ENCODE peak calls at places on chromosome 14, in seven cellular contexts. M, B, U, L, X, T and C are unnamed samples.

GRCh38 chr14:43175896-43176295 is 1331.2 kb downstream of the FSCB start:
- DNase-seq in M (no peak), B (no peak), U (no peak), L (no peak), X (no peak), T (no peak), C (no peak)

GRCh38 chr14:34085695-34086094 is 134.8 kb upstream of the EGLN3 start:
- DNase-seq in M (no peak), B (no peak), U (no peak), L (no peak), X (no peak), T (no peak), C (no peak)

GRCh38 chr14:92954933-92955332 is 32.0 kb downstream of the CHGA start:
- DNase-seq in M (no peak), B (no peak), U (no peak), L (no peak), X (no peak), T (no peak), C (no peak)

GRCh38 chr14:100611811-100612480 is 24.7 kb upstream of the BEGAIN start:
- DNase-seq in M (no peak), B (peak; percentile 2), U (no peak), L (no peak), X (no peak), T (no peak), C (peak; percentile 6)

GRCh38 chr14:104897286-104898194 is 27.1 kb upstream of the PLD4 start:
- DNase-seq in M (no peak), B (no peak), U (peak; percentile 4), L (no peak), X (no peak), T (peak; percentile 14), C (no peak)

GRCh38 chr14:34013714-34014055 is 62.8 kb upstream of the EGLN3 start:
- DNase-seq in M (no peak), B (no peak), U (no peak), L (no peak), X (no peak), T (no peak), C (no peak)

GRCh38 chr14:51547260-51547659 is 104.5 kb upstream of the FRMD6 start:
- DNase-seq in M (no peak), B (peak; percentile 22), U (peak; percentile 36), L (no peak), X (peak; percentile 100), T (peak; percentile 57), C (no peak)

GRCh38 chr14:54749727-54750126 is 152.9 kb downstream of the GCH1 start:
- DNase-seq in M (no peak), B (no peak), U (no peak), L (no peak), X (no peak), T (no peak), C (no peak)

GRCh38 chr14:95424533-95424932 is 91.9 kb downstream of the SYNE3 start:
- DNase-seq in M (peak; percentile 75), B (no peak), U (no peak), L (no peak), X (peak; percentile 23), T (peak; percentile 43), C (no peak)

GRCh38 chr14:104745431-104745830 is 7.5 kb upstream of the SIVA1 start:
- DNase-seq in M (no peak), B (no peak), U (no peak), L (no peak), X (no peak), T (no peak), C (no peak)

GRCh38 chr14:98966465-98967162 is 305.4 kb downstream of the BCL11B start:
- DNase-seq in M (no peak), B (no peak), U (no peak), L (no peak), X (no peak), T (no peak), C (no peak)

GRCh38 chr14:54818201-54819133 is 84.2 kb downstream of the GCH1 start:
- DNase-seq in M (no peak), B (peak; percentile 24), U (no peak), L (no peak), X (peak; percentile 69), T (peak; percentile 31), C (no peak)

GRCh38 chr14:100748944-100749343 is 22.3 kb downstream of the DLK1 start:
- DNase-seq in M (no peak), B (no peak), U (no peak), L (no peak), X (no peak), T (no peak), C (no peak)

GRCh38 chr14:94888108-94888507 is 118.2 kb upstream of the GSC start:
- DNase-seq in M (peak; percentile 32), B (peak; percentile 84), U (no peak), L (no peak), X (no peak), T (no peak), C (no peak)

GRCh38 chr14:96592591-96593388 is 90.6 kb downstream of the PAPOLA start:
- DNase-seq in M (peak; percentile 70), B (peak; percentile 50), U (no peak), L (no peak), X (peak; percentile 17), T (no peak), C (peak; percentile 42)

GRCh38 chr14:99357151-99357550 is 85.2 kb upstream of the BCL11B start:
- DNase-seq in M (no peak), B (no peak), U (no peak), L (no peak), X (no peak), T (no peak), C (no peak)

GRCh38 chr14:39219075-39219499 is 14.6 kb upstream of the MIA2 start:
- DNase-seq in M (no peak), B (no peak), U (no peak), L (no peak), X (peak; percentile 2), T (no peak), C (no peak)

GRCh38 chr14:94460631-94461416 is 8.2 kb upstream of the SERPINA11 start:
- DNase-seq in M (no peak), B (no peak), U (no peak), L (no peak), X (no peak), T (no peak), C (no peak)

GRCh38 chr14:45426685-45427282 is 173.8 kb upstream of the MIS18BP1 start:
- DNase-seq in M (no peak), B (no peak), U (no peak), L (no peak), X (peak; percentile 34), T (no peak), C (no peak)

GRCh38 chr14:61315288-61315687 is 6.1 kb upstream of the PRKCH start:
- DNase-seq in M (no peak), B (no peak), U (no peak), L (no peak), X (no peak), T (no peak), C (no peak)

GRCh38 chr14:85122690-85123089 is 407.3 kb upstream of the FLRT2 start:
- DNase-seq in M (no peak), B (no peak), U (peak; percentile 14), L (no peak), X (peak; percentile 46), T (no peak), C (no peak)

GRCh38 chr14:79093542-79093941 is 923.4 kb downstream of the NRXN3 start:
- DNase-seq in M (no peak), B (no peak), U (no peak), L (no peak), X (no peak), T (no peak), C (no peak)

GRCh38 chr14:100729982-100730381 is 3.3 kb downstream of the DLK1 start:
- DNase-seq in M (no peak), B (no peak), U (no peak), L (no peak), X (peak; percentile 15), T (no peak), C (no peak)

GRCh38 chr14:55846852-55847471 is 267.0 kb downstream of the KTN1 start:
- DNase-seq in M (no peak), B (no peak), U (no peak), L (no peak), X (peak; percentile 50), T (no peak), C (no peak)

GRCh38 chr14:53924754-53925153 is 31.9 kb downstream of the BMP4 start:
- DNase-seq in M (no peak), B (no peak), U (no peak), L (no peak), X (peak; percentile 95), T (no peak), C (no peak)

GRCh38 chr14:70808023-70808401 is 1.3 kb downstream of the MAP3K9 start:
- DNase-seq in M (no peak), B (peak; percentile 65), U (peak; percentile 43), L (no peak), X (no peak), T (no peak), C (no peak)

GRCh38 chr14:24100982-24101494 is 6.9 kb downstream of the PCK2 start:
- DNase-seq in M (no peak), B (no peak), U (no peak), L (no peak), X (no peak), T (no peak), C (no peak)

GRCh38 chr14:24100197-24100981 is 6.3 kb downstream of the PCK2 start:
- DNase-seq in M (no peak), B (no peak), U (no peak), L (no peak), X (no peak), T (no peak), C (no peak)

GRCh38 chr14:24096545-24097181 is 2.6 kb downstream of the PCK2 start:
- DNase-seq in M (no peak), B (no peak), U (no peak), L (no peak), X (no peak), T (no peak), C (peak; percentile 14)

GRCh38 chr14:24098229-24098926 is 4.3 kb downstream of the PCK2 start:
- DNase-seq in M (no peak), B (no peak), U (no peak), L (no peak), X (no peak), T (no peak), C (no peak)

GRCh38 chr14:24098927-24099813 is 5.1 kb downstream of the PCK2 start:
- DNase-seq in M (no peak), B (no peak), U (no peak), L (no peak), X (no peak), T (no peak), C (peak; percentile 22)
- H3K4me1 ChIP-seq in M (peaks cover 9% of the 10 kb centered on the region), B (no peaks in the 10 kb centered on the region), U (no peaks in the 10 kb centered on the region), L (peaks cover 11% of the 10 kb centered on the region), X (peaks cover 5% of the 10 kb centered on the region), T (peaks cover 8% of the 10 kb centered on the region), C (no peaks in the 10 kb centered on the region)

GRCh38 chr14:69767369-69767999 is 542 bp downstream of the SRSF5 start:
- DNase-seq in M (peak; percentile 91), B (peak; percentile 92), U (peak; percentile 85), L (peak; percentile 46), X (peak; percentile 90), T (peak; percentile 91), C (peak; percentile 94)
- TF ChIP-seq POLR2A in M (peak; percentile 53), B (peak; percentile 65), U (peak; percentile 94), L (peak; percentile 87), X (peak; percentile 79), T (peak; percentile 93), C (no peak)

GRCh38 chr14:68240388-68240787 is 420.8 kb downstream of the RAD51B start:
- DNase-seq in M (no peak), B (no peak), U (no peak), L (no peak), X (no peak), T (no peak), C (no peak)
- H3K27ac ChIP-seq in M (no peak overlapping the region), B (peak overlapping the region; percentile 86), U (peak overlapping the region; percentile 11), L (peak overlapping the region; percentile 31), X (no peak overlapping the region), T (peak overlapping the region; percentile 90), C (no peak overlapping the region)

GRCh38 chr14:49875640-49876198 is 17.2 kb upstream of the ARF6 start:
- DNase-seq in M (no peak), B (no peak), U (no peak), L (no peak), X (no peak), T (no peak), C (no peak)
- H3K4me1 ChIP-seq in M (no peaks in the 10 kb centered on the region), B (no peaks in the 10 kb centered on the region), U (no peaks in the 10 kb centered on the region), L (peaks cover 12% of the 10 kb centered on the region), X (no peaks in the 10 kb centered on the region), T (no peaks in the 10 kb centered on the region), C (peaks cover 16% of the 10 kb centered on the region)